ENCODE peak calls at places on chromosomes 11 and 22, in five cellular contexts. One of them, this sample, is unnamed.

GRCh38 chr22:49721211-49721763 is 106.4 kb downstream of the BRD1 start:
- DNase-seq in fibroblast of pulmonary artery: no peak
- DNase-seq in BJ: no peak
- DNase-seq in CD8-positive, alpha-beta T cell: no peak
- DNase-seq in GM12865: no peak
- DNase-seq in this sample: no peak

GRCh38 chr11:119316729-119317591 is at the start of gene MCAM:
- DNase-seq in fibroblast of pulmonary artery: no peak
- DNase-seq in CD8-positive, alpha-beta T cell: no peak
- DNase-seq in GM12865: peak
- DNase-seq in BJ: no peak
- DNase-seq in this sample: no peak

GRCh38 chr11:72813740-72814138 is 472 bp upstream of the ATG16L2 start:
- DNase-seq in CD8-positive, alpha-beta T cell: peak
- DNase-seq in BJ: no peak
- DNase-seq in GM12865: peak
- DNase-seq in fibroblast of pulmonary artery: peak
- DNase-seq in this sample: no peak

GRCh38 chr22:22349455-22349836 is 104.9 kb downstream of the VPREB1 start:
- DNase-seq in fibroblast of pulmonary artery: no peak
- DNase-seq in BJ: no peak
- DNase-seq in GM12865: no peak
- DNase-seq in CD8-positive, alpha-beta T cell: no peak
- DNase-seq in this sample: no peak

GRCh38 chr22:21025266-21025665 is 7.1 kb downstream of the SLC7A4 start:
- DNase-seq in GM12865: no peak
- DNase-seq in fibroblast of pulmonary artery: no peak
- DNase-seq in CD8-positive, alpha-beta T cell: peak
- DNase-seq in BJ: no peak
- DNase-seq in this sample: no peak

GRCh38 chr11:44456544-44457270 is 108.8 kb upstream of the CD82 start:
- DNase-seq in BJ: no peak
- DNase-seq in fibroblast of pulmonary artery: no peak
- DNase-seq in GM12865: peak
- DNase-seq in CD8-positive, alpha-beta T cell: no peak
- DNase-seq in this sample: no peak

GRCh38 chr22:38345782-38346181 is 28.5 kb upstream of the CSNK1E start:
- DNase-seq in GM12865: no peak
- DNase-seq in CD8-positive, alpha-beta T cell: no peak
- DNase-seq in BJ: no peak
- DNase-seq in fibroblast of pulmonary artery: no peak
- DNase-seq in this sample: no peak

GRCh38 chr22:33524511-33525270 is 395.6 kb downstream of the LARGE1 start:
- DNase-seq in BJ: no peak
- DNase-seq in GM12865: no peak
- DNase-seq in CD8-positive, alpha-beta T cell: no peak
- DNase-seq in fibroblast of pulmonary artery: no peak
- DNase-seq in this sample: peak

GRCh38 chr11:125091247-125091876 is 20.1 kb downstream of the TMEM218 start:
- DNase-seq in GM12865: peak
- DNase-seq in BJ: no peak
- DNase-seq in fibroblast of pulmonary artery: peak
- DNase-seq in CD8-positive, alpha-beta T cell: no peak
- DNase-seq in this sample: peak

GRCh38 chr11:32391965-32392553 is 43.3 kb downstream of the WT1 start:
- DNase-seq in GM12865: peak
- DNase-seq in BJ: no peak
- DNase-seq in CD8-positive, alpha-beta T cell: no peak
- DNase-seq in fibroblast of pulmonary artery: peak
- DNase-seq in this sample: no peak

GRCh38 chr11:31106326-31106725 is 263.2 kb downstream of the DCDC1 start:
- DNase-seq in CD8-positive, alpha-beta T cell: no peak
- DNase-seq in BJ: no peak
- DNase-seq in GM12865: no peak
- DNase-seq in fibroblast of pulmonary artery: no peak
- DNase-seq in this sample: no peak

GRCh38 chr11:70645537-70645936 is 247.2 kb downstream of the CTTN start:
- DNase-seq in BJ: no peak
- DNase-seq in GM12865: no peak
- DNase-seq in CD8-positive, alpha-beta T cell: no peak
- DNase-seq in fibroblast of pulmonary artery: no peak
- DNase-seq in this sample: no peak

GRCh38 chr11:8732748-8733241 is 50.2 kb downstream of the RPL27A start:
- DNase-seq in fibroblast of pulmonary artery: peak
- DNase-seq in CD8-positive, alpha-beta T cell: no peak
- DNase-seq in BJ: peak
- DNase-seq in GM12865: no peak
- DNase-seq in this sample: no peak

GRCh38 chr11:15675683-15676082 is 561.0 kb downstream of the INSC start:
- DNase-seq in GM12865: no peak
- DNase-seq in BJ: no peak
- DNase-seq in fibroblast of pulmonary artery: peak
- DNase-seq in CD8-positive, alpha-beta T cell: no peak
- DNase-seq in this sample: no peak

GRCh38 chr11:58179648-58180047 is 9.2 kb upstream of the OR9Q2 start:
- DNase-seq in GM12865: no peak
- DNase-seq in BJ: no peak
- DNase-seq in CD8-positive, alpha-beta T cell: no peak
- DNase-seq in fibroblast of pulmonary artery: no peak
- DNase-seq in this sample: no peak

GRCh38 chr11:110467556-110467955 is 37.8 kb downstream of the FDX1 start:
- DNase-seq in GM12865: no peak
- DNase-seq in CD8-positive, alpha-beta T cell: no peak
- DNase-seq in BJ: no peak
- DNase-seq in fibroblast of pulmonary artery: no peak
- DNase-seq in this sample: no peak

GRCh38 chr11:110469101-110469500 is 39.4 kb downstream of the FDX1 start:
- DNase-seq in GM12865: no peak
- DNase-seq in CD8-positive, alpha-beta T cell: no peak
- DNase-seq in fibroblast of pulmonary artery: no peak
- DNase-seq in BJ: no peak
- DNase-seq in this sample: no peak

GRCh38 chr11:110468095-110468494 is 38.3 kb downstream of the FDX1 start:
- DNase-seq in BJ: no peak
- DNase-seq in fibroblast of pulmonary artery: no peak
- DNase-seq in GM12865: no peak
- DNase-seq in CD8-positive, alpha-beta T cell: no peak
- DNase-seq in this sample: no peak

DNA sequence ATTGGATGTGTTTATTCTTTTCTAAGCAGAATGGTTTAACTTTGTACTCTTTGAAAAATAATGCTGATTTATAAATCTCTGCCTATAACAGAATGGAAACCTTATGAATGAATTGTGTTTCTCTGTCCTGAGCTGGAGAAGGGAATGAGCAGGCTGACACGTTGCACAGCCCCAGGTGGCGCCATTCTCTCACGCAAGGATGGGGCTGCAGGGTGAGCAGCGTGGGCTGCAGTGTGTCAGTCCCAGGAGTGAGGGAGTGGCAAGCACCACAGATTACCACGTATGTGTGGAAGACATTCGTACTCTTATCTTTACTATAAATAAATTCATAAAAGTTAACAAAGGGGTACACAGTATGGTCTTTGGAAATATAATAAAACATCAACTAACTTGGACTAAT is 33.4 kb downstream of the FDX1 start:
- DNase-seq in BJ: no peak
- DNase-seq in CD8-positive, alpha-beta T cell: peak
- DNase-seq in fibroblast of pulmonary artery: peak
- DNase-seq in GM12865: peak
- DNase-seq in this sample: no peak
- TF ChIP-seq CTCF in BJ: peak
- TF ChIP-seq CTCF in CD8-positive, alpha-beta T cell: no peak
- TF ChIP-seq CTCF in fibroblast of pulmonary artery: peak
- TF ChIP-seq CTCF in GM12865: peak
- TF ChIP-seq CTCF in this sample: peak

GRCh38 chr22:30289980-30290313 is 642 bp upstream of the CASTOR1 start:
- DNase-seq in fibroblast of pulmonary artery: no peak
- DNase-seq in BJ: no peak
- DNase-seq in CD8-positive, alpha-beta T cell: no peak
- DNase-seq in GM12865: no peak
- DNase-seq in this sample: no peak
- H3K4me3 ChIP-seq in fibroblast of pulmonary artery: peak
- H3K4me3 ChIP-seq in BJ: peak
- H3K4me3 ChIP-seq in CD8-positive, alpha-beta T cell: peak
- H3K4me3 ChIP-seq in GM12865: peak
- H3K4me3 ChIP-seq in this sample: peak

GRCh38 chr11:123304828-123305530 is 109.9 kb upstream of the CLMP start:
- DNase-seq in CD8-positive, alpha-beta T cell: no peak
- DNase-seq in BJ: no peak
- DNase-seq in GM12865: peak
- DNase-seq in fibroblast of pulmonary artery: no peak
- DNase-seq in this sample: no peak
- TF ChIP-seq CTCF in CD8-positive, alpha-beta T cell: no peak
- TF ChIP-seq CTCF in BJ: no peak
- TF ChIP-seq CTCF in GM12865: peak
- TF ChIP-seq CTCF in fibroblast of pulmonary artery: no peak
- TF ChIP-seq CTCF in this sample: no peak

GRCh38 chr22:27576413-27576812 is 225.1 kb downstream of the MN1 start:
- DNase-seq in fibroblast of pulmonary artery: no peak
- DNase-seq in BJ: no peak
- DNase-seq in CD8-positive, alpha-beta T cell: no peak
- DNase-seq in GM12865: no peak
- DNase-seq in this sample: no peak

GRCh38 chr22:27573992-27574391 is 227.6 kb downstream of the MN1 start:
- DNase-seq in GM12865: no peak
- DNase-seq in fibroblast of pulmonary artery: peak
- DNase-seq in CD8-positive, alpha-beta T cell: no peak
- DNase-seq in BJ: no peak
- DNase-seq in this sample: no peak

GRCh38 chr22:27574651-27575050 is 226.9 kb downstream of the MN1 start:
- DNase-seq in CD8-positive, alpha-beta T cell: no peak
- DNase-seq in GM12865: no peak
- DNase-seq in fibroblast of pulmonary artery: no peak
- DNase-seq in BJ: no peak
- DNase-seq in this sample: no peak

GRCh38 chr22:27576815-27577564 is 224.6 kb downstream of the MN1 start:
- DNase-seq in fibroblast of pulmonary artery: peak
- DNase-seq in BJ: peak
- DNase-seq in CD8-positive, alpha-beta T cell: no peak
- DNase-seq in GM12865: no peak
- DNase-seq in this sample: no peak

DNA sequence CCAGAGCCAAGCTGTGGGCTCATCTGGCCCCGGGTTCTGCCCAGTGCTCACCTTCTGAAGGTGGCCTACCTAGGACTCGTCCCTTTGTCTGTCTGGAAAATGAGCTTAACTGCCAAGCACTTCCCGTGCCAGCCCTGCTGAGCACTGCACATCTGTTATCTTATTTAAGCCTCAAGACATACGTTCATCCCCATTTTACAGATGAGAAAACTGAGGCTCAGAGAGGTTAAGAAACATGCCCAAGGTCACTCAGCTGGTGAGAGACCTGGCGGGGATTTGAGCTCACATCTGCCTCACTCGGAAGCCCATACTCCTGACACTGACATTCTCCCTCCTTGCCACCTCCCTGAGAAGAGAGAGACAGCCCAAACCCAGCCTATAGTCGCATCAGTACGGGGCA is 226.2 kb downstream of the MN1 start:
- DNase-seq in CD8-positive, alpha-beta T cell: no peak
- DNase-seq in BJ: no peak
- DNase-seq in fibroblast of pulmonary artery: no peak
- DNase-seq in GM12865: no peak
- DNase-seq in this sample: no peak
- H3K4me3 ChIP-seq in CD8-positive, alpha-beta T cell: no peak
- H3K4me3 ChIP-seq in BJ: no peak
- H3K4me3 ChIP-seq in fibroblast of pulmonary artery: no peak
- H3K4me3 ChIP-seq in GM12865: no peak
- H3K4me3 ChIP-seq in this sample: no peak

GRCh38 chr11:69245041-69245440 is 48.9 kb upstream of the MYEOV start:
- DNase-seq in GM12865: no peak
- DNase-seq in fibroblast of pulmonary artery: no peak
- DNase-seq in CD8-positive, alpha-beta T cell: no peak
- DNase-seq in BJ: no peak
- DNase-seq in this sample: no peak
- TF ChIP-seq CTCF in GM12865: no peak
- TF ChIP-seq CTCF in fibroblast of pulmonary artery: no peak
- TF ChIP-seq CTCF in CD8-positive, alpha-beta T cell: no peak
- TF ChIP-seq CTCF in BJ: no peak
- TF ChIP-seq CTCF in this sample: no peak

This sample was measured in epithelial cell of proximal tubule.